ENCODE peak calls at places on chromosomes 5 and 9, in five cellular contexts. C is iris pigment epithelial cell, Q is GM06990, U is non-pigmented ciliary epithelial cell, O is GM19239. Y is an unnamed sample.

GRCh38 chr5:56078675-56079500 is 84.1 kb upstream of the IL6ST start:
- DNase-seq in C (no peak), Q (no peak), U (no peak), O (no peak), Y (no peak)

GRCh38 chr9:89359018-89359417 is 40.7 kb downstream of the SECISBP2 start:
- DNase-seq in C (peak), Q (no peak), U (no peak), O (no peak), Y (no peak)

GRCh38 chr5:127070243-127070642 is 3.1 kb downstream of the C5orf63 start:
- DNase-seq in C (no peak), Q (no peak), U (no peak), O (no peak), Y (no peak)

GRCh38 chr9:124309665-124310064 is 51.9 kb downstream of the NEK6 start:
- DNase-seq in C (peak), Q (no peak), U (peak), O (no peak), Y (peak)

GRCh38 chr9:72362680-72363139 is 2.3 kb downstream of the ZFAND5 start:
- DNase-seq in C (peak), Q (peak), U (no peak), O (peak), Y (peak)

GRCh38 chr5:52705720-52706119 is 82.0 kb upstream of the ITGA1 start:
- DNase-seq in C (peak), Q (no peak), U (no peak), O (no peak), Y (no peak)

GRCh38 chr5:133506165-133506564 is 106.2 kb downstream of the FSTL4 start:
- DNase-seq in C (no peak), Q (no peak), U (no peak), O (no peak), Y (no peak)

GRCh38 chr9:4137755-4138154 is 162.1 kb downstream of the GLIS3 start:
- DNase-seq in C (peak), Q (no peak), U (peak), O (no peak), Y (no peak)

GRCh38 chr5:180601591-180602480 is 10.5 kb upstream of the SCGB3A1 start:
- DNase-seq in C (no peak), Q (no peak), U (no peak), O (no peak), Y (no peak)

GRCh38 chr5:142803428-142804111 is 33.4 kb downstream of the ARHGAP26 start:
- DNase-seq in C (peak), Q (no peak), U (no peak), O (no peak), Y (no peak)

GRCh38 chr5:160463775-160464465 is 42.3 kb downstream of the PTTG1 start:
- DNase-seq in C (peak), Q (no peak), U (peak), O (no peak), Y (no peak)

GRCh38 chr5:143361438-143361837 is 42.0 kb downstream of the NR3C1 start:
- DNase-seq in C (peak), Q (no peak), U (no peak), O (no peak), Y (no peak)

GRCh38 chr5:138953370-138954256 is 78.5 kb upstream of the LRRTM2 start:
- DNase-seq in C (peak), Q (no peak), U (no peak), O (peak), Y (no peak)